ENCODE peak calls at places on chromosomes 1 and 21, in eight cellular contexts. One of them, this sample, is unnamed.

GRCh38 chr1:61842863-61843514 is 100.7 kb downstream of the PATJ start:
- DNase-seq in prostate gland: peak
- DNase-seq in uterus: no peak
- DNase-seq in right lobe of liver: no peak
- DNase-seq in breast epithelium: no peak
- DNase-seq in K562: no peak
- DNase-seq in sigmoid colon: no peak
- DNase-seq in transverse colon: no peak
- DNase-seq in this sample: peak

GRCh38 chr1:46550751-46551231 is 656 bp downstream of the KNCN start:
- DNase-seq in prostate gland: no peak
- DNase-seq in uterus: no peak
- DNase-seq in right lobe of liver: no peak
- DNase-seq in breast epithelium: no peak
- DNase-seq in K562: no peak
- DNase-seq in sigmoid colon: no peak
- DNase-seq in transverse colon: peak
- DNase-seq in this sample: no peak

GRCh38 chr1:236823559-236823958 is 28.5 kb downstream of the MTR start:
- DNase-seq in prostate gland: no peak
- DNase-seq in uterus: no peak
- DNase-seq in right lobe of liver: no peak
- DNase-seq in breast epithelium: no peak
- DNase-seq in K562: no peak
- DNase-seq in sigmoid colon: no peak
- DNase-seq in transverse colon: no peak
- DNase-seq in this sample: no peak

GRCh38 chr1:2925923-2926322 is 95.3 kb upstream of the ACTRT2 start:
- DNase-seq in prostate gland: no peak
- DNase-seq in uterus: peak
- DNase-seq in right lobe of liver: no peak
- DNase-seq in breast epithelium: no peak
- DNase-seq in K562: no peak
- DNase-seq in sigmoid colon: no peak
- DNase-seq in transverse colon: no peak
- DNase-seq in this sample: peak

GRCh38 chr21:44909719-44910118 is 11.0 kb downstream of the ITGB2 start:
- DNase-seq in prostate gland: no peak
- DNase-seq in uterus: no peak
- DNase-seq in right lobe of liver: no peak
- DNase-seq in breast epithelium: no peak
- DNase-seq in K562: no peak
- DNase-seq in sigmoid colon: no peak
- DNase-seq in transverse colon: no peak
- DNase-seq in this sample: no peak

GRCh38 chr1:3746784-3747521 is 5.3 kb upstream of the CCDC27 start:
- DNase-seq in prostate gland: peak
- DNase-seq in uterus: peak
- DNase-seq in right lobe of liver: peak
- DNase-seq in breast epithelium: peak
- DNase-seq in K562: peak
- DNase-seq in sigmoid colon: peak
- DNase-seq in transverse colon: peak
- DNase-seq in this sample: peak

GRCh38 chr1:52632732-52633290 is at the start of gene SHISAL2A:
- DNase-seq in prostate gland: no peak
- DNase-seq in uterus: no peak
- DNase-seq in right lobe of liver: peak
- DNase-seq in breast epithelium: no peak
- DNase-seq in K562: no peak
- DNase-seq in sigmoid colon: no peak
- DNase-seq in transverse colon: peak
- DNase-seq in this sample: peak

GRCh38 chr1:40314721-40315238 is 2.3 kb downstream of the COL9A2 start:
- DNase-seq in prostate gland: no peak
- DNase-seq in uterus: no peak
- DNase-seq in right lobe of liver: no peak
- DNase-seq in breast epithelium: no peak
- DNase-seq in K562: no peak
- DNase-seq in sigmoid colon: no peak
- DNase-seq in transverse colon: no peak
- DNase-seq in this sample: no peak

GRCh38 chr1:70586046-70586445 is 175.0 kb downstream of the CTH start:
- DNase-seq in prostate gland: no peak
- DNase-seq in uterus: no peak
- DNase-seq in right lobe of liver: no peak
- DNase-seq in breast epithelium: no peak
- DNase-seq in K562: no peak
- DNase-seq in sigmoid colon: no peak
- DNase-seq in transverse colon: no peak
- DNase-seq in this sample: no peak

GRCh38 chr1:1089731-1090423 is 15.8 kb upstream of the RNF223 start:
- DNase-seq in prostate gland: no peak
- DNase-seq in uterus: no peak
- DNase-seq in right lobe of liver: no peak
- DNase-seq in breast epithelium: no peak
- DNase-seq in K562: no peak
- DNase-seq in sigmoid colon: no peak
- DNase-seq in transverse colon: peak
- DNase-seq in this sample: no peak

GRCh38 chr1:42955311-42956063 is 3.2 kb downstream of the SLC2A1 start:
- DNase-seq in prostate gland: no peak
- DNase-seq in uterus: no peak
- DNase-seq in right lobe of liver: no peak
- DNase-seq in breast epithelium: no peak
- DNase-seq in K562: no peak
- DNase-seq in sigmoid colon: no peak
- DNase-seq in transverse colon: no peak
- DNase-seq in this sample: no peak

GRCh38 chr1:36520056-36520455 is 37.3 kb upstream of the CSF3R start:
- DNase-seq in prostate gland: no peak
- DNase-seq in uterus: no peak
- DNase-seq in right lobe of liver: no peak
- DNase-seq in breast epithelium: no peak
- DNase-seq in K562: no peak
- DNase-seq in sigmoid colon: peak
- DNase-seq in transverse colon: no peak
- DNase-seq in this sample: no peak

GRCh38 chr1:100530901-100531487 is 6.9 kb upstream of the GPR88 start:
- DNase-seq in prostate gland: no peak
- DNase-seq in uterus: peak
- DNase-seq in right lobe of liver: no peak
- DNase-seq in breast epithelium: no peak
- DNase-seq in K562: no peak
- DNase-seq in sigmoid colon: peak
- DNase-seq in transverse colon: peak
- DNase-seq in this sample: no peak

GRCh38 chr1:158043232-158043631 is 49.8 kb downstream of the KIRREL1 start:
- DNase-seq in prostate gland: no peak
- DNase-seq in uterus: peak
- DNase-seq in right lobe of liver: no peak
- DNase-seq in breast epithelium: no peak
- DNase-seq in K562: peak
- DNase-seq in sigmoid colon: no peak
- DNase-seq in transverse colon: no peak
- DNase-seq in this sample: no peak

GRCh38 chr1:175870217-175870616 is 126.8 kb upstream of the TNR start:
- DNase-seq in prostate gland: no peak
- DNase-seq in uterus: no peak
- DNase-seq in right lobe of liver: no peak
- DNase-seq in breast epithelium: no peak
- DNase-seq in K562: no peak
- DNase-seq in sigmoid colon: no peak
- DNase-seq in transverse colon: no peak
- DNase-seq in this sample: no peak

DNA sequence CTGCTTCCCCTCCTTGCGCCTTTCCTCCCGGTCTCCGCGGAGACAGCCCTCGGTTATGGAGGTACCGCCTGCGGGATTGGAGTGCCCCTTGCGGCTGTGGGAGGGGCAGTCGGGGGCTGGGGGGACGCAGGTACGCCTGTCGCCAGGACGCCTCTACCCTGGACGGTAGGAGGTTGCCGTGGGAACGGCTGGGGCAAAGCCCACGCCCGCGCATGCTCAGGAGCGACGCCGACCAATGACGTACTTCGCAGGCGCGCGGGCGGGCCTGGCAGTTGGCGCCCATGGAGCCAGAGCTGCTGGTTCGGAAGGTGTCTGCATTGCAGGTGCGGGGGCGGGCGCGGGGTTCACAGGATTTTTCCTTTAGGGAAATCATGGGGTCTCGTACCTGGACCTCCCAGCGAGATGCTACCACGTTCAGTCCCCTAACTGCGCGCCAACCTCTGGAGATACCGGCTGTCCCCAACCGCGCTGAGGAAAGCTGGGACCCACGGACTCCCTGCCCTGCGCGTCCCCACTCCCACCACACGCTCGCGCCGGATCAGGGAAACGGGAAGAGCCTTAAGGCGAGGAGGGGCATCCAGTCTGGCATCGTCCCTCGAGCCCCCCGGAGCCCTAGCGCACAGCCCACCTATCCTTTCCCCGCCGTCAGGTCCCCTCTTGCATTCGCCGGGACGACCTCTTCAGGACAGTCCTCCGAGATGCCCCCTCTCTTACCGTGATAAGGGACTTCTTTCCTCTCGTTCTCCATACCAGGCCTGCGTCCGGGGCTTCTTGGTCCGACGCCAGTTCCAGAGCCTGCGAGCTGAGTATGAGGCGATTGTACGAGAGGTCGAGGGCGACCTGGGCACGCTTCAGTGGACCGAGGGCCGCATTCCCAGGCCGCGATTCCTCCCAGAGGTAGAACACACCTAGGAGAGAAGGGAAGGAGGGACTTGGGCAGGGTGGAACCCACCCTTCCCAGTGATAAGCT is at the start of gene IQCC:
- DNase-seq in prostate gland: peak
- DNase-seq in uterus: peak
- DNase-seq in right lobe of liver: peak
- DNase-seq in breast epithelium: peak
- DNase-seq in K562: peak
- DNase-seq in sigmoid colon: peak
- DNase-seq in transverse colon: peak
- DNase-seq in this sample: peak
- TF ChIP-seq POLR2A in prostate gland: peak
- TF ChIP-seq POLR2A in uterus: peak
- TF ChIP-seq POLR2A in right lobe of liver: peak
- TF ChIP-seq POLR2A in breast epithelium: peak
- TF ChIP-seq POLR2A in K562: peak
- TF ChIP-seq POLR2A in sigmoid colon: no peak
- TF ChIP-seq POLR2A in transverse colon: peak
- TF ChIP-seq POLR2A in this sample: peak

GRCh38 chr1:31944205-31945089 is 6.3 kb upstream of the PTP4A2 start:
- DNase-seq in prostate gland: peak
- DNase-seq in uterus: peak
- DNase-seq in right lobe of liver: peak
- DNase-seq in breast epithelium: peak
- DNase-seq in K562: peak
- DNase-seq in sigmoid colon: peak
- DNase-seq in transverse colon: peak
- DNase-seq in this sample: peak
- TF ChIP-seq POLR2A in prostate gland: peak
- TF ChIP-seq POLR2A in uterus: peak
- TF ChIP-seq POLR2A in right lobe of liver: no peak
- TF ChIP-seq POLR2A in breast epithelium: no peak
- TF ChIP-seq POLR2A in K562: peak
- TF ChIP-seq POLR2A in sigmoid colon: peak
- TF ChIP-seq POLR2A in transverse colon: peak
- TF ChIP-seq POLR2A in this sample: peak

DNA sequence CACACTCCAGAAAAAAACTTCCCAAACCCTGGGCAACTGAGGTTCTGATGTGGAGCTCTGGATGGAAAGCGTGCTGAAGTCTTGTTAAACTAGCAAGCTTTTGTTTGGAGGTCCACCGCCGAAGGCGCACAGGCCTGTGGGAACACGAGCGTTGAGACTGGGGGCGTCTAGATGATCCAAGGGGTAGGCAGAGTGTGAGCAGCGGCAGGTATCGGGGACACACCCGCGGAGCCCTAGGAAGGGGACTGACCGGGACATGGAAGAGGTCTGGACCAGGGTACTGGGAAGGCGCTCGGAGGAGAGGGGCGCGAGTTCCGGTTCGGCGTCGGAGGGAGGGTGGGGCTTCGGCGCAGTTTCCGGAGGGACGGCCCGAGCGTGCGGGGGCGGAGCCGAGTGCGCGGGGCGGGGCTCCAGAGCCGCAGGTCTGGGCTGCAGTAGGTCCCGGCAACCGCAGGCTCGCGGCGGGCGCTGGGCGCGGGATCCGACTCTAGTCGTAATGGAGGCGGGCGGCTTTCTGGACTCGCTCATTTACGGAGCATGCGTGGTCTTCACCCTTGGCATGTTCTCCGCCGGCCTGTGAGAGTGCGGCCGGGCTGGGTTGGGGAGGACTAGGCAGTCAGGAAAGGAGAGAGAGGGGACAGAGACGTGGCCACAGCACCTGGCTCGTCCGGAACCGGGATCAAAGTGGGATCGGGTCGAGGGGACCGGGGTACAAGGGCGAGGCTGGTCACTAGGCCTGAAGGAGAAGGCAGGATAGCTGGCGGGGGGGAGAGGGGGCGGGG is at the start of gene SLC50A1:
- DNase-seq in prostate gland: peak
- DNase-seq in uterus: peak
- DNase-seq in right lobe of liver: peak
- DNase-seq in breast epithelium: peak
- DNase-seq in K562: peak
- DNase-seq in sigmoid colon: peak
- DNase-seq in transverse colon: peak
- DNase-seq in this sample: peak
- TF ChIP-seq POLR2A in prostate gland: peak
- TF ChIP-seq POLR2A in uterus: peak
- TF ChIP-seq POLR2A in right lobe of liver: peak
- TF ChIP-seq POLR2A in breast epithelium: peak
- TF ChIP-seq POLR2A in K562: peak
- TF ChIP-seq POLR2A in sigmoid colon: peak
- TF ChIP-seq POLR2A in transverse colon: peak
- TF ChIP-seq POLR2A in this sample: peak

GRCh38 chr1:183027031-183027430 is 3.8 kb downstream of the LAMC1 start:
- DNase-seq in prostate gland: no peak
- DNase-seq in uterus: no peak
- DNase-seq in right lobe of liver: no peak
- DNase-seq in breast epithelium: no peak
- DNase-seq in K562: no peak
- DNase-seq in sigmoid colon: no peak
- DNase-seq in transverse colon: no peak
- DNase-seq in this sample: no peak
- TF ChIP-seq POLR2A in prostate gland: no peak
- TF ChIP-seq POLR2A in uterus: no peak
- TF ChIP-seq POLR2A in right lobe of liver: no peak
- TF ChIP-seq POLR2A in breast epithelium: no peak
- TF ChIP-seq POLR2A in K562: no peak
- TF ChIP-seq POLR2A in sigmoid colon: no peak
- TF ChIP-seq POLR2A in transverse colon: no peak
- TF ChIP-seq POLR2A in this sample: no peak